ENCODE peak calls at places on chromosomes 7 and 10, in ten cellular contexts. M is lower leg skin; W is fibroblast of pulmonary artery; N is AG10803; T is mucosa of descending colon; Y is breast epithelium; S is GM23248; A is OCI-LY7; P is CD8-positive, alpha-beta memory T cell; K is heart left ventricle. Q is an unnamed sample.
A peak's percentile ranks its signal among the peaks of the same experiment; 100 is the strongest.

GRCh38 chr10:37234692-37235091 is 109.3 kb downstream of the ANKRD30A start:
- DNase-seq in M (no peak), W (no peak), N (no peak), T (no peak), Y (no peak), S (no peak), A (no peak), P (no peak), K (no peak), Q (no peak)

GRCh38 chr7:142523821-142524460 is 225.3 kb upstream of the PRSS1 start:
- DNase-seq in M (no peak), W (no peak), N (no peak), T (no peak), Y (no peak), S (peak; percentile 24), A (no peak), P (no peak), K (no peak), Q (no peak)

GRCh38 chr10:86349474-86349873 is 17.1 kb downstream of the GRID1 start:
- DNase-seq in M (no peak), W (peak; percentile 10), N (no peak), T (peak; percentile 22), Y (no peak), S (peak; percentile 17), A (peak; percentile 78), P (peak; percentile 39), K (no peak), Q (no peak)

GRCh38 chr10:62640386-62640785 is 164.1 kb upstream of the ADO start:
- DNase-seq in M (no peak), W (peak; percentile 35), N (peak; percentile 15), T (no peak), Y (no peak), S (peak; percentile 34), A (no peak), P (no peak), K (no peak), Q (no peak)

GRCh38 chr7:133484135-133484534 is 231.3 kb downstream of the EXOC4 start:
- DNase-seq in M (no peak), W (no peak), N (no peak), T (no peak), Y (no peak), S (no peak), A (peak; percentile 4), P (peak; percentile 59), K (no peak), Q (no peak)

GRCh38 chr10:58157076-58157766 is 110.5 kb downstream of the IPMK start:
- DNase-seq in M (no peak), W (peak; percentile 100), N (peak; percentile 100), T (no peak), Y (no peak), S (peak; percentile 99), A (no peak), P (no peak), K (no peak), Q (peak; percentile 100)

GRCh38 chr10:79547973-79548372 is 12.2 kb downstream of the SFTPA2 start:
- DNase-seq in M (no peak), W (no peak), N (no peak), T (no peak), Y (no peak), S (no peak), A (no peak), P (no peak), K (no peak), Q (no peak)

GRCh38 chr10:24762966-24763623 is 39.4 kb upstream of the ARHGAP21 start:
- DNase-seq in M (no peak), W (peak; percentile 52), N (peak; percentile 79), T (no peak), Y (no peak), S (peak; percentile 40), A (no peak), P (no peak), K (no peak), Q (peak; percentile 16)

GRCh38 chr10:49761789-49762565 is at the start of gene OGDHL:
- DNase-seq in M (peak; percentile 80), W (peak; percentile 59), N (peak; percentile 8), T (no peak), Y (no peak), S (peak; percentile 68), A (peak; percentile 39), P (no peak), K (peak; percentile 51), Q (no peak)

GRCh38 chr7:118003438-118003837 is 130.2 kb upstream of the CTTNBP2 start:
- DNase-seq in M (no peak), W (no peak), N (no peak), T (no peak), Y (no peak), S (no peak), A (no peak), P (no peak), K (no peak), Q (no peak)

GRCh38 chr7:118005021-118005420 is 131.8 kb upstream of the CTTNBP2 start:
- DNase-seq in M (no peak), W (no peak), N (no peak), T (no peak), Y (no peak), S (no peak), A (no peak), P (no peak), K (no peak), Q (no peak)

GRCh38 chr7:117995850-117996650 is 122.8 kb upstream of the CTTNBP2 start:
- DNase-seq in M (no peak), W (no peak), N (no peak), T (no peak), Y (no peak), S (no peak), A (no peak), P (no peak), K (no peak), Q (no peak)

GRCh38 chr7:117997862-117998825 is 124.9 kb upstream of the CTTNBP2 start:
- DNase-seq in M (no peak), W (no peak), N (no peak), T (no peak), Y (no peak), S (no peak), A (no peak), P (no peak), K (no peak), Q (peak; percentile 50)

DNA sequence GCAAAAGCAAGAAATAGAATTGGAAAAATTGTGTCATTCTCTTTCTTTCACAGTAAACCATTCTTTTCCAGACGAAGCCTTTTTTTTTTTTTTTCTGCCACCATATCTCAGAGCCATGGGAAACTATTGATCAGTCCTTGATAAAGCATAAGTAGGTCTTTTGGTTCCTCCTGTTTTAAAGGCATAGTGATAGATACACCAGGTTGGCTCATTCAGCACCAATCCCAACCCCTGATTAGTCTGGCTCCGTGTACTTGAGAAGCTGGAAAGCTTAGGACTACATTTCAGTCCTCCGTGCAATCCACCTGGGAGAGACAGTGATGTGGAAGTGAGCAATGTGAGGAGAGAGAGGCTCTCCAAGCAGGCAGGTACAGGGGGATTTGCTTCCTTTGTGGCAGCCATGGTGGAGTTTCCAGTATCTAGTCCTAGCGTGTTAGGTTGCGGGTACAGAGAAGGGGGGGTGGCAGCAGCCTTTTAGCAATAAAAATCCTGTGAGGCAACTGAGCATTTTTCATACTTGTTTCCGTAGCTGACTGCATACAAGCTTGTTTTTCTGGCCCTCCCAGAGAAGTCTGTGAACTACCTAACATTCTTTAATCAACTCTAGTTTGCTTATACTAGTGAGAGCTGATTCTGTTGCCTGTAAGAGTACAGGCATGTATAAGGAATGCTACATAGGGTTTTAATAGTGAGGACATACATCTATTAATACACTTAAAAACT is 127.4 kb upstream of the CTTNBP2 start:
- DNase-seq in M (no peak), W (no peak), N (no peak), T (no peak), Y (no peak), S (no peak), A (no peak), P (no peak), K (no peak), Q (no peak)
- H3K4me3 ChIP-seq in M (no peak overlapping the region), W (no peak overlapping the region), N (no peak overlapping the region), T (no peak overlapping the region), Y (no peak overlapping the region), S (no peak overlapping the region), A (no peak overlapping the region), P (no peak overlapping the region), K (no peak overlapping the region), Q (no peak overlapping the region)

GRCh38 chr10:3500408-3500856 is 284.6 kb downstream of the KLF6 start:
- DNase-seq in M (peak; percentile 96), W (peak; percentile 100), N (peak; percentile 99), T (no peak), Y (no peak), S (peak; percentile 93), A (no peak), P (no peak), K (peak; percentile 85), Q (peak; percentile 93)
- H3K4me3 ChIP-seq in M (no peak overlapping the region), W (no peak overlapping the region), N (no peak overlapping the region), T (no peak overlapping the region), Y (peak overlapping the region; percentile 23), S (peak overlapping the region; percentile 13), A (no peak overlapping the region), P (no peak overlapping the region), K (no peak overlapping the region), Q (no peak overlapping the region)

DNA sequence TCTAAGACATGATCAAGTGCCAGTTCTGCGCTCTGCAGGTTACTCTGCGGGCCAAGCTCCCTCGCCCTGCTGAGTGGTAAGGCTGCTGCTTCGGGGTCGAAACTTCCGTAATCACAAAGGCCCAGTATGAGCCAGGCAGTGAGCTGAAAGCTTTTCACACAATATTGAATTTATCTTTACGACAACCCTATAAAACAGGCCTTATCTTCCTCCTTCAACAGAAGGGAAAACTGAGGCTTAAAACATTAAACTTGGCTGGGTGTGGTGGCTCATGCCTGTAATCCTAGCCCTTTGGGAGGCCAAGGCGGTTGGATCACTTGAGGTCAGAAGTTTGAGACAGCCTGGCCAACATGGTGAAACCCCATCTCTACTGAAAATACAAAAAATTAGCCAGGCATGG is 83.3 kb downstream of the FAM107B start:
- DNase-seq in M (no peak), W (no peak), N (no peak), T (no peak), Y (no peak), S (no peak), A (no peak), P (no peak), K (no peak), Q (no peak)
- H3K4me3 ChIP-seq in M (no peak overlapping the region), W (no peak overlapping the region), N (no peak overlapping the region), T (no peak overlapping the region), Y (no peak overlapping the region), S (no peak overlapping the region), A (no peak overlapping the region), P (no peak overlapping the region), K (no peak overlapping the region), Q (no peak overlapping the region)

GRCh38 chr10:70333268-70333667 is 49.2 kb downstream of the LRRC20 start:
- DNase-seq in M (no peak), W (no peak), N (no peak), T (no peak), Y (no peak), S (no peak), A (no peak), P (no peak), K (no peak), Q (no peak)

GRCh38 chr10:70330671-70331070 is 46.9 kb upstream of the NPFFR1 start:
- DNase-seq in M (no peak), W (no peak), N (no peak), T (no peak), Y (no peak), S (no peak), A (no peak), P (no peak), K (no peak), Q (peak; percentile 20)

GRCh38 chr10:70328987-70329386 is 45.2 kb upstream of the NPFFR1 start:
- DNase-seq in M (no peak), W (no peak), N (peak; percentile 35), T (no peak), Y (no peak), S (peak; percentile 78), A (no peak), P (no peak), K (no peak), Q (no peak)

GRCh38 chr10:70331160-70331485 is 47.3 kb upstream of the NPFFR1 start:
- DNase-seq in M (no peak), W (no peak), N (no peak), T (no peak), Y (no peak), S (no peak), A (no peak), P (no peak), K (no peak), Q (no peak)

GRCh38 chr10:70331486-70332268 is 47.9 kb upstream of the NPFFR1 start:
- DNase-seq in M (no peak), W (peak; percentile 94), N (peak; percentile 93), T (no peak), Y (no peak), S (peak; percentile 88), A (peak; percentile 93), P (peak; percentile 54), K (peak; percentile 82), Q (peak; percentile 91)
- H3K4me3 ChIP-seq in M (no peak overlapping the region), W (no peak overlapping the region), N (no peak overlapping the region), T (no peak overlapping the region), Y (no peak overlapping the region), S (no peak overlapping the region), A (peak overlapping the region; percentile 48), P (no peak overlapping the region), K (no peak overlapping the region), Q (no peak overlapping the region)

Q was measured in astrocyte of the cerebellum.